ENCODE peak calls at places on chromosomes 11 and 22, in nine cellular contexts. One of them, this sample, is unnamed.

GRCh38 chr11:12185106-12185690 is 74.8 kb downstream of the MICAL2 start:
- DNase-seq in fibroblast of mammary gland: no peak
- DNase-seq in DND-41: no peak
- DNase-seq in GM20000: no peak
- DNase-seq in NCI-H69: no peak
- DNase-seq in NCI-H1417: no peak
- DNase-seq in ACHN: no peak
- DNase-seq in globus pallidus: no peak
- DNase-seq in activated gamma-delta T cell treated with Interleukin-2 at 50 U/mL for 16 hours: no peak
- DNase-seq in this sample: no peak

GRCh38 chr11:117993988-117994741 is 8.0 kb downstream of the IL10RA start:
- DNase-seq in fibroblast of mammary gland: no peak
- DNase-seq in DND-41: no peak
- DNase-seq in GM20000: no peak
- DNase-seq in NCI-H69: peak
- DNase-seq in NCI-H1417: no peak
- DNase-seq in ACHN: no peak
- DNase-seq in globus pallidus: no peak
- DNase-seq in activated gamma-delta T cell treated with Interleukin-2 at 50 U/mL for 16 hours: no peak
- DNase-seq in this sample: no peak

GRCh38 chr22:37880668-37881440 is 25.2 kb upstream of the MICALL1 start:
- DNase-seq in fibroblast of mammary gland: peak
- DNase-seq in DND-41: no peak
- DNase-seq in GM20000: no peak
- DNase-seq in NCI-H69: no peak
- DNase-seq in NCI-H1417: no peak
- DNase-seq in ACHN: no peak
- DNase-seq in globus pallidus: peak
- DNase-seq in activated gamma-delta T cell treated with Interleukin-2 at 50 U/mL for 16 hours: no peak
- DNase-seq in this sample: no peak

GRCh38 chr22:32803020-32803758 is 1.7 kb downstream of the TIMP3 start:
- DNase-seq in fibroblast of mammary gland: peak
- DNase-seq in DND-41: no peak
- DNase-seq in GM20000: no peak
- DNase-seq in NCI-H69: no peak
- DNase-seq in NCI-H1417: no peak
- DNase-seq in ACHN: no peak
- DNase-seq in globus pallidus: no peak
- DNase-seq in activated gamma-delta T cell treated with Interleukin-2 at 50 U/mL for 16 hours: no peak
- DNase-seq in this sample: no peak

GRCh38 chr11:36469063-36469462 is 41.0 kb downstream of the TRAF6 start:
- DNase-seq in fibroblast of mammary gland: peak
- DNase-seq in DND-41: peak
- DNase-seq in GM20000: no peak
- DNase-seq in NCI-H69: peak
- DNase-seq in NCI-H1417: no peak
- DNase-seq in ACHN: peak
- DNase-seq in globus pallidus: no peak
- DNase-seq in activated gamma-delta T cell treated with Interleukin-2 at 50 U/mL for 16 hours: no peak
- DNase-seq in this sample: no peak

GRCh38 chr11:116984589-116984988 is 113.6 kb downstream of the SIK3 start:
- DNase-seq in fibroblast of mammary gland: peak
- DNase-seq in DND-41: no peak
- DNase-seq in GM20000: no peak
- DNase-seq in NCI-H69: no peak
- DNase-seq in NCI-H1417: no peak
- DNase-seq in ACHN: peak
- DNase-seq in globus pallidus: no peak
- DNase-seq in activated gamma-delta T cell treated with Interleukin-2 at 50 U/mL for 16 hours: no peak
- DNase-seq in this sample: no peak

GRCh38 chr11:124538019-124538418 is 5.4 kb downstream of the OR8B12 start:
- DNase-seq in fibroblast of mammary gland: peak
- DNase-seq in DND-41: no peak
- DNase-seq in GM20000: no peak
- DNase-seq in NCI-H69: no peak
- DNase-seq in NCI-H1417: no peak
- DNase-seq in ACHN: no peak
- DNase-seq in globus pallidus: no peak
- DNase-seq in activated gamma-delta T cell treated with Interleukin-2 at 50 U/mL for 16 hours: no peak
- DNase-seq in this sample: no peak

GRCh38 chr11:125441648-125442410 is 54.2 kb downstream of the FEZ1 start:
- DNase-seq in fibroblast of mammary gland: no peak
- DNase-seq in DND-41: no peak
- DNase-seq in GM20000: no peak
- DNase-seq in NCI-H69: no peak
- DNase-seq in NCI-H1417: no peak
- DNase-seq in ACHN: no peak
- DNase-seq in globus pallidus: peak
- DNase-seq in activated gamma-delta T cell treated with Interleukin-2 at 50 U/mL for 16 hours: no peak
- DNase-seq in this sample: no peak

GRCh38 chr22:28670691-28671261 is 8.9 kb downstream of the TTC28 start:
- DNase-seq in fibroblast of mammary gland: peak
- DNase-seq in DND-41: no peak
- DNase-seq in GM20000: no peak
- DNase-seq in NCI-H69: no peak
- DNase-seq in NCI-H1417: no peak
- DNase-seq in ACHN: no peak
- DNase-seq in globus pallidus: no peak
- DNase-seq in activated gamma-delta T cell treated with Interleukin-2 at 50 U/mL for 16 hours: no peak
- DNase-seq in this sample: no peak

GRCh38 chr11:6991227-6991626 is 28.9 kb downstream of the ZNF214 start:
- DNase-seq in fibroblast of mammary gland: no peak
- DNase-seq in DND-41: no peak
- DNase-seq in GM20000: no peak
- DNase-seq in NCI-H69: no peak
- DNase-seq in NCI-H1417: no peak
- DNase-seq in ACHN: no peak
- DNase-seq in globus pallidus: no peak
- DNase-seq in activated gamma-delta T cell treated with Interleukin-2 at 50 U/mL for 16 hours: no peak
- DNase-seq in this sample: no peak

GRCh38 chr22:47168441-47168840 is 406.0 kb downstream of the TBC1D22A start:
- DNase-seq in fibroblast of mammary gland: no peak
- DNase-seq in DND-41: no peak
- DNase-seq in GM20000: no peak
- DNase-seq in NCI-H69: no peak
- DNase-seq in NCI-H1417: no peak
- DNase-seq in ACHN: no peak
- DNase-seq in globus pallidus: no peak
- DNase-seq in activated gamma-delta T cell treated with Interleukin-2 at 50 U/mL for 16 hours: no peak
- DNase-seq in this sample: no peak

GRCh38 chr11:113401718-113402117 is 14.1 kb downstream of the ANKK1 start:
- DNase-seq in fibroblast of mammary gland: peak
- DNase-seq in DND-41: no peak
- DNase-seq in GM20000: no peak
- DNase-seq in NCI-H69: peak
- DNase-seq in NCI-H1417: peak
- DNase-seq in ACHN: peak
- DNase-seq in globus pallidus: peak
- DNase-seq in activated gamma-delta T cell treated with Interleukin-2 at 50 U/mL for 16 hours: no peak
- DNase-seq in this sample: no peak

GRCh38 chr22:37581534-37581933 is 1.6 kb upstream of the LGALS2 start:
- DNase-seq in fibroblast of mammary gland: no peak
- DNase-seq in DND-41: no peak
- DNase-seq in GM20000: no peak
- DNase-seq in NCI-H69: no peak
- DNase-seq in NCI-H1417: no peak
- DNase-seq in ACHN: no peak
- DNase-seq in globus pallidus: peak
- DNase-seq in activated gamma-delta T cell treated with Interleukin-2 at 50 U/mL for 16 hours: no peak
- DNase-seq in this sample: no peak

GRCh38 chr11:85884581-85885021 is 29.4 kb downstream of the CCDC83 start:
- DNase-seq in fibroblast of mammary gland: peak
- DNase-seq in DND-41: no peak
- DNase-seq in GM20000: no peak
- DNase-seq in NCI-H69: peak
- DNase-seq in NCI-H1417: no peak
- DNase-seq in ACHN: no peak
- DNase-seq in globus pallidus: no peak
- DNase-seq in activated gamma-delta T cell treated with Interleukin-2 at 50 U/mL for 16 hours: no peak
- DNase-seq in this sample: no peak

GRCh38 chr11:117438371-117439000 is 110.8 kb downstream of the CEP164 start:
- DNase-seq in fibroblast of mammary gland: peak
- DNase-seq in DND-41: no peak
- DNase-seq in GM20000: no peak
- DNase-seq in NCI-H69: no peak
- DNase-seq in NCI-H1417: no peak
- DNase-seq in ACHN: no peak
- DNase-seq in globus pallidus: no peak
- DNase-seq in activated gamma-delta T cell treated with Interleukin-2 at 50 U/mL for 16 hours: no peak
- DNase-seq in this sample: peak

GRCh38 chr11:63251312-63251711 is 7.9 kb upstream of the SLC22A25 start:
- DNase-seq in fibroblast of mammary gland: no peak
- DNase-seq in DND-41: no peak
- DNase-seq in GM20000: no peak
- DNase-seq in NCI-H69: no peak
- DNase-seq in NCI-H1417: no peak
- DNase-seq in ACHN: no peak
- DNase-seq in globus pallidus: no peak
- DNase-seq in activated gamma-delta T cell treated with Interleukin-2 at 50 U/mL for 16 hours: no peak
- DNase-seq in this sample: no peak

GRCh38 chr11:71086687-71087258 is 165.6 kb downstream of the SHANK2 start:
- DNase-seq in fibroblast of mammary gland: peak
- DNase-seq in DND-41: peak
- DNase-seq in GM20000: no peak
- DNase-seq in NCI-H69: peak
- DNase-seq in NCI-H1417: peak
- DNase-seq in ACHN: peak
- DNase-seq in globus pallidus: no peak
- DNase-seq in activated gamma-delta T cell treated with Interleukin-2 at 50 U/mL for 16 hours: no peak
- DNase-seq in this sample: peak

GRCh38 chr11:50075856-50076255 is 43.2 kb downstream of the OR4C45 start:
- DNase-seq in fibroblast of mammary gland: no peak
- DNase-seq in DND-41: no peak
- DNase-seq in GM20000: no peak
- DNase-seq in NCI-H69: no peak
- DNase-seq in NCI-H1417: no peak
- DNase-seq in ACHN: no peak
- DNase-seq in globus pallidus: no peak
- DNase-seq in activated gamma-delta T cell treated with Interleukin-2 at 50 U/mL for 16 hours: no peak
- DNase-seq in this sample: no peak

GRCh38 chr22:43861529-43861928 is 784 bp downstream of the SULT4A1 start:
- DNase-seq in fibroblast of mammary gland: peak
- DNase-seq in DND-41: no peak
- DNase-seq in GM20000: no peak
- DNase-seq in NCI-H69: peak
- DNase-seq in NCI-H1417: peak
- DNase-seq in ACHN: no peak
- DNase-seq in globus pallidus: no peak
- DNase-seq in activated gamma-delta T cell treated with Interleukin-2 at 50 U/mL for 16 hours: no peak
- DNase-seq in this sample: no peak

GRCh38 chr11:80346660-80347059 is 905.8 kb upstream of the TENM4 start:
- DNase-seq in fibroblast of mammary gland: no peak
- DNase-seq in DND-41: no peak
- DNase-seq in GM20000: no peak
- DNase-seq in NCI-H69: no peak
- DNase-seq in NCI-H1417: no peak
- DNase-seq in ACHN: no peak
- DNase-seq in globus pallidus: no peak
- DNase-seq in activated gamma-delta T cell treated with Interleukin-2 at 50 U/mL for 16 hours: no peak
- DNase-seq in this sample: no peak

GRCh38 chr11:93248602-93249001 is 50.8 kb upstream of the SLC36A4 start:
- DNase-seq in fibroblast of mammary gland: peak
- DNase-seq in DND-41: no peak
- DNase-seq in GM20000: no peak
- DNase-seq in NCI-H69: peak
- DNase-seq in NCI-H1417: no peak
- DNase-seq in ACHN: no peak
- DNase-seq in globus pallidus: no peak
- DNase-seq in activated gamma-delta T cell treated with Interleukin-2 at 50 U/mL for 16 hours: no peak
- DNase-seq in this sample: peak

GRCh38 chr11:2104524-2105440 is 34.4 kb downstream of the IGF2 start:
- DNase-seq in fibroblast of mammary gland: no peak
- DNase-seq in DND-41: no peak
- DNase-seq in GM20000: no peak
- DNase-seq in NCI-H69: no peak
- DNase-seq in NCI-H1417: no peak
- DNase-seq in ACHN: no peak
- DNase-seq in globus pallidus: no peak
- DNase-seq in activated gamma-delta T cell treated with Interleukin-2 at 50 U/mL for 16 hours: no peak
- DNase-seq in this sample: no peak

GRCh38 chr11:131748146-131749050 is 378.0 kb downstream of the NTM start:
- DNase-seq in fibroblast of mammary gland: peak
- DNase-seq in DND-41: peak
- DNase-seq in GM20000: peak
- DNase-seq in NCI-H69: peak
- DNase-seq in NCI-H1417: peak
- DNase-seq in ACHN: peak
- DNase-seq in globus pallidus: peak
- DNase-seq in activated gamma-delta T cell treated with Interleukin-2 at 50 U/mL for 16 hours: no peak
- DNase-seq in this sample: peak

GRCh38 chr11:111538407-111539114 is 2.0 kb upstream of the LAYN start:
- DNase-seq in fibroblast of mammary gland: no peak
- DNase-seq in DND-41: no peak
- DNase-seq in GM20000: peak
- DNase-seq in NCI-H69: no peak
- DNase-seq in NCI-H1417: no peak
- DNase-seq in ACHN: no peak
- DNase-seq in globus pallidus: no peak
- DNase-seq in activated gamma-delta T cell treated with Interleukin-2 at 50 U/mL for 16 hours: no peak
- DNase-seq in this sample: no peak

GRCh38 chr22:49765951-49766350 is 61.7 kb downstream of the BRD1 start:
- DNase-seq in fibroblast of mammary gland: no peak
- DNase-seq in DND-41: peak
- DNase-seq in GM20000: no peak
- DNase-seq in NCI-H69: peak
- DNase-seq in NCI-H1417: no peak
- DNase-seq in ACHN: no peak
- DNase-seq in globus pallidus: no peak
- DNase-seq in activated gamma-delta T cell treated with Interleukin-2 at 50 U/mL for 16 hours: no peak
- DNase-seq in this sample: no peak

GRCh38 chr11:69942333-69942820 is 123.2 kb upstream of the FGF3 start:
- DNase-seq in fibroblast of mammary gland: no peak
- DNase-seq in DND-41: no peak
- DNase-seq in GM20000: no peak
- DNase-seq in NCI-H69: no peak
- DNase-seq in NCI-H1417: no peak
- DNase-seq in ACHN: no peak
- DNase-seq in globus pallidus: no peak
- DNase-seq in activated gamma-delta T cell treated with Interleukin-2 at 50 U/mL for 16 hours: no peak
- DNase-seq in this sample: no peak

GRCh38 chr11:10407749-10408472 is 47.2 kb upstream of the AMPD3 start:
- DNase-seq in fibroblast of mammary gland: no peak
- DNase-seq in DND-41: no peak
- DNase-seq in GM20000: no peak
- DNase-seq in NCI-H69: peak
- DNase-seq in NCI-H1417: no peak
- DNase-seq in ACHN: no peak
- DNase-seq in globus pallidus: no peak
- DNase-seq in activated gamma-delta T cell treated with Interleukin-2 at 50 U/mL for 16 hours: no peak
- DNase-seq in this sample: no peak

GRCh38 chr22:36180038-36180880 is 19.7 kb upstream of the APOL3 start:
- DNase-seq in fibroblast of mammary gland: peak
- DNase-seq in DND-41: peak
- DNase-seq in GM20000: peak
- DNase-seq in NCI-H69: peak
- DNase-seq in NCI-H1417: peak
- DNase-seq in ACHN: peak
- DNase-seq in globus pallidus: peak
- DNase-seq in activated gamma-delta T cell treated with Interleukin-2 at 50 U/mL for 16 hours: peak
- DNase-seq in this sample: peak

GRCh38 chr22:48827228-48827810 is 1000.4 kb downstream of the BRD1 start:
- DNase-seq in fibroblast of mammary gland: no peak
- DNase-seq in DND-41: no peak
- DNase-seq in GM20000: no peak
- DNase-seq in NCI-H69: peak
- DNase-seq in NCI-H1417: no peak
- DNase-seq in ACHN: no peak
- DNase-seq in globus pallidus: no peak
- DNase-seq in activated gamma-delta T cell treated with Interleukin-2 at 50 U/mL for 16 hours: no peak
- DNase-seq in this sample: no peak

GRCh38 chr11:46364056-46364455 is 16.8 kb downstream of the DGKZ start:
- DNase-seq in fibroblast of mammary gland: no peak
- DNase-seq in DND-41: no peak
- DNase-seq in GM20000: no peak
- DNase-seq in NCI-H69: no peak
- DNase-seq in NCI-H1417: no peak
- DNase-seq in ACHN: no peak
- DNase-seq in globus pallidus: no peak
- DNase-seq in activated gamma-delta T cell treated with Interleukin-2 at 50 U/mL for 16 hours: no peak
- DNase-seq in this sample: no peak

GRCh38 chr22:50089231-50090140 is at the start of gene MOV10L1:
- DNase-seq in fibroblast of mammary gland: peak
- DNase-seq in DND-41: no peak
- DNase-seq in GM20000: peak
- DNase-seq in NCI-H69: no peak
- DNase-seq in NCI-H1417: no peak
- DNase-seq in ACHN: no peak
- DNase-seq in globus pallidus: no peak
- DNase-seq in activated gamma-delta T cell treated with Interleukin-2 at 50 U/mL for 16 hours: no peak
- DNase-seq in this sample: no peak

This sample was measured in GM12865.